ENCODE peak calls at places on chromosomes 1 and 21, in eight cellular contexts. W is AG09309, N is nephron progenitor cell, Z is GM23338, O is H9, E is mucosa of descending colon, Q is fibroblast of lung, Y is Calu3. B is an unnamed sample.

GRCh38 chr1:16174886-16175598 is 19.2 kb upstream of the EPHA2 start:
- DNase-seq in W (no peak), N (no peak), Z (no peak), O (no peak), E (no peak), Q (no peak), Y (no peak), B (no peak)

GRCh38 chr1:6188466-6188865 is 8.3 kb upstream of the CHD5 start:
- DNase-seq in W (peak; percentile 71), N (no peak), Z (no peak), O (no peak), E (no peak), Q (no peak), Y (no peak), B (no peak)

GRCh38 chr1:53559854-53560571 is 100.8 kb downstream of the DMRTB1 start:
- DNase-seq in W (no peak), N (no peak), Z (no peak), O (peak; percentile 20), E (peak; percentile 3), Q (no peak), Y (no peak), B (no peak)

GRCh38 chr21:46038871-46039397 is 57.4 kb downstream of the COL6A1 start:
- DNase-seq in W (peak; percentile 69), N (no peak), Z (no peak), O (no peak), E (peak; percentile 29), Q (peak; percentile 46), Y (peak; percentile 59), B (no peak)

GRCh38 chr21:36055551-36055950 is 4.8 kb downstream of the SETD4 start:
- DNase-seq in W (no peak), N (no peak), Z (no peak), O (no peak), E (no peak), Q (no peak), Y (no peak), B (no peak)

GRCh38 chr1:39692152-39693064 is 1.2 kb upstream of the HPCAL4 start:
- DNase-seq in W (no peak), N (peak; percentile 56), Z (peak; percentile 90), O (peak; percentile 77), E (peak; percentile 31), Q (no peak), Y (no peak), B (no peak)

GRCh38 chr1:170445096-170445495 is 86.9 kb upstream of the GORAB start:
- DNase-seq in W (peak; percentile 67), N (no peak), Z (no peak), O (no peak), E (no peak), Q (peak; percentile 87), Y (no peak), B (no peak)

GRCh38 chr1:9235123-9235513 is 544 bp downstream of the H6PD start:
- DNase-seq in W (no peak), N (no peak), Z (peak; percentile 71), O (peak; percentile 43), E (no peak), Q (peak; percentile 56), Y (no peak), B (peak; percentile 54)

GRCh38 chr1:89104687-89105086 is 21.2 kb downstream of the GBP2 start:
- DNase-seq in W (no peak), N (no peak), Z (peak; percentile 26), O (peak; percentile 62), E (no peak), Q (no peak), Y (no peak), B (no peak)

GRCh38 chr21:32477424-32477745 is 64.9 kb downstream of the EVA1C start:
- DNase-seq in W (no peak), N (no peak), Z (no peak), O (no peak), E (no peak), Q (no peak), Y (no peak), B (no peak)

GRCh38 chr21:31117046-31117916 is 79.0 kb upstream of the KRTAP19-8 start:
- DNase-seq in W (peak; percentile 28), N (no peak), Z (no peak), O (no peak), E (no peak), Q (peak; percentile 81), Y (no peak), B (no peak)

GRCh38 chr21:29318354-29318753 is 19.6 kb downstream of the BACH1 start:
- DNase-seq in W (no peak), N (no peak), Z (no peak), O (no peak), E (no peak), Q (no peak), Y (peak; percentile 13), B (no peak)

GRCh38 chr1:55131801-55132200 is 83.4 kb downstream of the USP24 start:
- DNase-seq in W (no peak), N (no peak), Z (no peak), O (no peak), E (no peak), Q (peak; percentile 62), Y (no peak), B (no peak)

GRCh38 chr1:195604287-195604686 is 1004.0 kb downstream of the KCNT2 start:
- DNase-seq in W (peak; percentile 20), N (no peak), Z (no peak), O (no peak), E (no peak), Q (peak; percentile 88), Y (no peak), B (no peak)

GRCh38 chr1:215679231-215679630 is 112.1 kb downstream of the KCTD3 start:
- DNase-seq in W (no peak), N (no peak), Z (no peak), O (no peak), E (no peak), Q (no peak), Y (no peak), B (no peak)

GRCh38 chr1:8472668-8473067 is 154.8 kb downstream of the SLC45A1 start:
- DNase-seq in W (no peak), N (no peak), Z (no peak), O (no peak), E (no peak), Q (no peak), Y (no peak), B (no peak)

GRCh38 chr1:31627301-31627929 is 9.9 kb downstream of the HCRTR1 start:
- DNase-seq in W (no peak), N (no peak), Z (no peak), O (no peak), E (peak; percentile 56), Q (peak; percentile 31), Y (no peak), B (no peak)

DNA sequence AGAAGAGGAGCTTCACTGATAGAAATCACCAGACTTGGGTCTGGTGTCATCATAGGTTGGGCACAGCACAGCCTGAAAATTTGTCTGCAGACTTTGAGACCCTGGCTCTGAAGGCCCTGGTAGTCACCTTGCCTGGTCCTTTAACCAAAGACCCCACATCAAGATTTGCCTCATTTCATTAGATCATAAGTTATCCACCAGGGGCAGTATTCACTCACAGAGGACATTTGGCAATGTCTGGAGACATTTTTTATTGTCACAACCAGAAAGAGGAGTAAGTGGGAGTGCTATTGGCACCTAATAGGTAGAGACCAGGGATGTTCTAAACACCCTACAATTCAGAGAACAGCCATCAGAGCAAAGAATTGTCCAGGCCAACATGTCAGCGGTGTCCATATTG is 22.1 kb upstream of the PAX7 start:
- DNase-seq in W (no peak), N (no peak), Z (peak; percentile 52), O (no peak), E (no peak), Q (no peak), Y (no peak), B (no peak)
- TF ChIP-seq CTCF in W (no peak), N (no peak), Z (peak; percentile 61), O (peak; percentile 58), E (no peak), Q (no peak), Y (no peak), B (peak; percentile 29)

DNA sequence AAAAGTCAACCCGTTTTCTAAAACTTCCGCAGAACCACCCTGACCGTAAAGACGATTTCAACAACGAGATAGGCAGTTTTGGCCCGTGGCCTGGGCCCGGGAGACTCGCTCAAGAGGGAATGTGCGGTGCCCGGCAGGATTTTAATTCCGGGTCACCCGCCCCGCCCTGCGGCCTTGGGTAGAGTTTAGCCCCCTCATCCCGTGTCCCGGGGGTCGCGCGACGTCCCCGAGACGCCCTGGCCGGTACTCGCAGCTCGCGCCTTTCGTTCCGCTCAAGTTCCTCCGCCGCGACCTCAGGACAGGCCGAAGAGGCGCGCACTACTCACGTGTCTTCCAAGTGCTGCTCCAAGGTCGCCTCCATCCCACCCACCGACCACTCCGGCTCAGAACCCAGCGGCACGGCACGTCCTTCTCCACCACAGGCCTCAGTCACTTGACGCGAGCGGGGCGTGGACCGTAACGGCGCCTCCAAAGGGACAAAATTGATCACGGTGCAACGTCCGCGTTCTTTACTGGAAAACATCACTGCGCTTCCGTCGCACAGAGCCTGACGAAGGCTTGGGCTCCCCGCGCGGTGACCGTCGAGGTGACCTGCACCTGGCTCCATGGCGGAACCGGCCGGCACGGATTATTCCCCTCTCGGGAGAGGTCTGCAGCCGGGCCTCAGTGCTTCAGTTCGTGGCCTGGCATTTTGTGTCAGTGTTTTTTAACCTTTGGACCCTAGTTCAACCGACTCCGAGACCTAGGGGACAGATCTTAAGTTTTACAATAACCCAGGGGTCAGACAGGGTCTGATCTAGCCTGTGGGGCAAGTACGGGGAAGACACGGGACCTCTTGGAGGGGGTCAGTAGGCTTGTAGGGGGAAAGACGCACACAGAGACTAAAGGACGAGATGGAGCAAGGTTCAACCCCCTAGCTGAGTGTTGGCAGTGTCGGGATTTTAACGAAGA is at the start of gene LAMTOR5:
- DNase-seq in W (peak; percentile 69), N (peak; percentile 85), Z (peak; percentile 92), O (peak; percentile 83), E (peak; percentile 96), Q (peak; percentile 94), Y (peak; percentile 87), B (peak; percentile 91)
- TF ChIP-seq CTCF in W (no peak), N (no peak), Z (no peak), O (no peak), E (no peak), Q (peak; percentile 14), Y (no peak), B (no peak)

DNA sequence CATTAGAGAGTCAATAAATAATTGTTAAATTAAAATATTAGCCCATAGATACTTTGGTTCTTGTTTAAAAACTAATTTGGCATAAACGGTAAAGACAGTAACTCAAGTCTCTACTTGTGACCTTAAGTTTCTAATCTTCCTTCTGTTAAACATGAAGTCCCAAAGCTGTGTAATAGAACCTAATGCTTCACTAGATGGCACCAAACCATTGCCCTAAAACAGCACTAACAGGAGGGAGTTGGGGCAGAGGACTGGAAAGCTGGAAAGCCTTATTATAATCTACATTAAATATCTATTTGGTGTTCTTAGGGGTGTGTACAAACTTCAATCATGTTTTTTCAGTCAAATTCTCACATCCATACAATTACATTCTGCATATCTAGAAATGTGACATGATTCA is 176.6 kb downstream of the OLFM3 start:
- DNase-seq in W (no peak), N (no peak), Z (peak; percentile 75), O (no peak), E (no peak), Q (peak; percentile 41), Y (no peak), B (peak; percentile 17)
- TF ChIP-seq CTCF in W (no peak), N (peak; percentile 53), Z (peak; percentile 75), O (peak; percentile 81), E (no peak), Q (peak; percentile 36), Y (no peak), B (peak; percentile 16)

GRCh38 chr1:166167395-166167922 is 658 bp upstream of the FAM78B start:
- DNase-seq in W (no peak), N (no peak), Z (peak; percentile 20), O (no peak), E (no peak), Q (no peak), Y (peak; percentile 15), B (no peak)
- TF ChIP-seq CTCF in W (no peak), N (no peak), Z (peak; percentile 39), O (no peak), E (no peak), Q (no peak), Y (no peak), B (no peak)

GRCh38 chr1:63935148-63935547 is 161.3 kb downstream of the ROR1 start:
- DNase-seq in W (no peak), N (no peak), Z (no peak), O (no peak), E (no peak), Q (peak; percentile 37), Y (peak; percentile 53), B (no peak)
- TF ChIP-seq CTCF in W (peak; percentile 39), N (peak; percentile 3), Z (peak; percentile 17), O (peak; percentile 23), E (no peak), Q (peak; percentile 35), Y (peak; percentile 39), B (no peak)